ENCODE peak calls at places on chromosome 1, in seven cellular contexts. U, T, B, P, Q, M and H are unnamed samples.

GRCh38 chr1:224873645-224874369 is 55.7 kb upstream of the DNAH14 start:
- DNase-seq in U (no peak), T (no peak), B (no peak), P (peak), Q (no peak), M (no peak), H (no peak)

GRCh38 chr1:208238710-208239517 is 5.3 kb downstream of the PLXNA2 start:
- DNase-seq in U (peak), T (no peak), B (no peak), P (peak), Q (no peak), M (no peak), H (peak)

GRCh38 chr1:6162341-6162740 is 17.8 kb downstream of the CHD5 start:
- DNase-seq in U (no peak), T (no peak), B (no peak), P (no peak), Q (no peak), M (no peak), H (no peak)

GRCh38 chr1:228148196-228148861 is 1.4 kb upstream of the GJC2 start:
- DNase-seq in U (no peak), T (no peak), B (no peak), P (peak), Q (no peak), M (no peak), H (no peak)

GRCh38 chr1:157176591-157177121 is 38.5 kb upstream of the ETV3 start:
- DNase-seq in U (no peak), T (no peak), B (no peak), P (no peak), Q (no peak), M (no peak), H (no peak)

GRCh38 chr1:50780797-50781196 is 179.3 kb downstream of the FAF1 start:
- DNase-seq in U (peak), T (no peak), B (no peak), P (no peak), Q (no peak), M (no peak), H (no peak)

GRCh38 chr1:211606914-211607751 is 28.2 kb upstream of the SLC30A1 start:
- DNase-seq in U (no peak), T (no peak), B (no peak), P (no peak), Q (no peak), M (no peak), H (no peak)

GRCh38 chr1:233244183-233244582 is 51.3 kb downstream of the PCNX2 start:
- DNase-seq in U (no peak), T (no peak), B (peak), P (peak), Q (no peak), M (no peak), H (no peak)

GRCh38 chr1:167489581-167490340 is 28.6 kb downstream of the CD247 start:
- DNase-seq in U (peak), T (no peak), B (no peak), P (no peak), Q (no peak), M (peak), H (no peak)

GRCh38 chr1:201597551-201598230 is 58.8 kb downstream of the NAV1 start:
- DNase-seq in U (no peak), T (peak), B (peak), P (peak), Q (no peak), M (no peak), H (peak)

GRCh38 chr1:245469734-245470133 is 314.9 kb downstream of the KIF26B start:
- DNase-seq in U (no peak), T (no peak), B (no peak), P (no peak), Q (no peak), M (no peak), H (no peak)

GRCh38 chr1:26945728-26946127 is 14.5 kb downstream of the KDF1 start:
- DNase-seq in U (no peak), T (peak), B (no peak), P (peak), Q (no peak), M (no peak), H (no peak)

GRCh38 chr1:75614455-75615379 is 3.8 kb upstream of the SLC44A5 start:
- DNase-seq in U (peak), T (peak), B (peak), P (peak), Q (no peak), M (no peak), H (peak)

GRCh38 chr1:242242983-242243382 is 244.1 kb upstream of the MAP1LC3C start:
- DNase-seq in U (peak), T (no peak), B (no peak), P (no peak), Q (no peak), M (no peak), H (no peak)

GRCh38 chr1:18941221-18942141 is 15.0 kb downstream of the IFFO2 start:
- DNase-seq in U (peak), T (peak), B (no peak), P (peak), Q (peak), M (no peak), H (peak)

GRCh38 chr1:69569281-69569970 is 1.7 kb downstream of the LRRC7 start:
- DNase-seq in U (peak), T (no peak), B (no peak), P (no peak), Q (no peak), M (no peak), H (no peak)

GRCh38 chr1:12627308-12627707 is 9.3 kb upstream of the DHRS3 start:
- DNase-seq in U (no peak), T (no peak), B (no peak), P (no peak), Q (no peak), M (no peak), H (no peak)

GRCh38 chr1:231106347-231106746 is 55.5 kb upstream of the TRIM67 start:
- DNase-seq in U (no peak), T (no peak), B (no peak), P (no peak), Q (peak), M (no peak), H (no peak)

GRCh38 chr1:40768146-40768990 is 15.2 kb upstream of the KCNQ4 start:
- DNase-seq in U (no peak), T (no peak), B (no peak), P (no peak), Q (no peak), M (no peak), H (no peak)

GRCh38 chr1:40769815-40770214 is 13.8 kb upstream of the KCNQ4 start:
- DNase-seq in U (no peak), T (peak), B (no peak), P (no peak), Q (no peak), M (no peak), H (peak)

GRCh38 chr1:40773748-40774265 is 9.8 kb upstream of the KCNQ4 start:
- DNase-seq in U (peak), T (no peak), B (no peak), P (no peak), Q (no peak), M (no peak), H (no peak)

GRCh38 chr1:40772146-40772770 is 11.3 kb upstream of the KCNQ4 start:
- DNase-seq in U (no peak), T (no peak), B (no peak), P (no peak), Q (no peak), M (no peak), H (no peak)

DNA sequence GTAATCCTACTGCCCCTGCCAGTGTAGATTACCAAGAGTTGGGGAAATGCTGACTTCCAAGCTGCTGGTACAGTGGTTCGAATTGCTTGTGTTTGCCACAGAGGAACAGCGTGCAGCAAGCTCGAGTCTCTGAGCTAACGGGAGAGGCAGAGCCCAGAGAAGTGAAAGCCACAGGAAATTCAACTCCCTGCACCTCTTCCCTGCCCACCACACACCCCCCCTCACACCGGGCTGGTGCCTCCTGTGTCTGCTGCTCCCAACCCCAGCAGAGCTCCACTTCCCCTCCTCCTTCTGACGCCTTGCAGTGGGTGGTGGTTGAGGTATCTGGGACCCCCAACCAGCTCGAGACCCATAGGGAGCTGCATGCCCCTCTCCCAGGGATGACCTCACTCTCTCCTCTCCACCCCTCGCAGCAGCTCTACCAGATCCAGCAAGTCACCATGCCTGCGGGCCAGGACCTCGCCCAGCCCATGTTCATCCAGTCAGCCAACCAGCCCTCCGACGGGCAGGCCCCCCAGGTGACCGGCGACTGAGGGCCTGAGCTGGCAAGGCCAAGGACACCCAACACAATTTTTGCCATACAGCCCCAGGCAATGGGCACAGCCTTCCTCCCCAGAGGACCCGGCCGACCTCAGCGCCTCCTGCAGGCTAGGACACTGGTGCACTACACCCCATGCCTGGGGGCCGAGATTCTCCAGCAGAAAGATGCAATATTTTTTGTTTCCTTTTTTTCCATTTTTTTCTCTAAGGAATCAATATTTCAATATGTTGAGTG is 13.1 kb upstream of the KCNQ4 start:
- DNase-seq in U (peak), T (no peak), B (no peak), P (no peak), Q (no peak), M (no peak), H (no peak)
- H3K27ac ChIP-seq in U (no peak), T (no peak), B (no peak), P (no peak), Q (no peak), M (no peak), H (no peak)

DNA sequence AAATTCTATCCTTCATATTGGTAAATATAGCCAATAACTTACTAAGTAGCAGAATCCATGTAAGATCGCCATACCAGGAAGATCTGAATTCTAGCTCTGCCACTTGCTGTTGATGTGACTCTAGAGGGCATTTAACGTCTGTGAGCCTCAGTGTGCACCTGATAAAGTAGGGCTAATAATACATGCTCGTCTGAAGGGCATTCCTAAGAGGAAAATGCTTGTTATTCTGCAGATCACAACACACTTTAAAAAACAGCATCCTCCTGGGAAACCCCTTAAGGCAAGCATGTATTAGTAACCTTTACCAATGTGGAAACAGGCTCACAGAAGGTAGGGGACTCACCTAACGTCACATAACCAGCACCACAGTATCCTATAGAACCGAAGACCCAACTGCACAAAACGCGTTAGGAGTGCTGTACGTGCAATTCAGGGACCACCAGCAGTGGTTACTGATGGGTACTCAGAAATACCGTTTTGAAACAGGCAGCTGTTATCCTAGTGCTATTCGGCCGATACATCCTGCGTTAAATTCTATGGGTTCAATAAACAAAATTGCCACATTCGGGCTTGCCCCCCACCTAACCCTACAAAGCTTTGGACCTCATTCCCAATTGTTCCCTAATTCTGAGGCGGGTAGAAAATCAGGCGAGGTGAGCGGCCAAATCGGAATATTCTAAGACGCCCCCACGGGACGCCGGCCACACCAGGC is 758 bp downstream of the DEPDC1 start:
- DNase-seq in U (no peak), T (no peak), B (no peak), P (no peak), Q (no peak), M (no peak), H (no peak)
- H3K27ac ChIP-seq in U (peak), T (no peak), B (no peak), P (no peak), Q (peak), M (no peak), H (no peak)

DNA sequence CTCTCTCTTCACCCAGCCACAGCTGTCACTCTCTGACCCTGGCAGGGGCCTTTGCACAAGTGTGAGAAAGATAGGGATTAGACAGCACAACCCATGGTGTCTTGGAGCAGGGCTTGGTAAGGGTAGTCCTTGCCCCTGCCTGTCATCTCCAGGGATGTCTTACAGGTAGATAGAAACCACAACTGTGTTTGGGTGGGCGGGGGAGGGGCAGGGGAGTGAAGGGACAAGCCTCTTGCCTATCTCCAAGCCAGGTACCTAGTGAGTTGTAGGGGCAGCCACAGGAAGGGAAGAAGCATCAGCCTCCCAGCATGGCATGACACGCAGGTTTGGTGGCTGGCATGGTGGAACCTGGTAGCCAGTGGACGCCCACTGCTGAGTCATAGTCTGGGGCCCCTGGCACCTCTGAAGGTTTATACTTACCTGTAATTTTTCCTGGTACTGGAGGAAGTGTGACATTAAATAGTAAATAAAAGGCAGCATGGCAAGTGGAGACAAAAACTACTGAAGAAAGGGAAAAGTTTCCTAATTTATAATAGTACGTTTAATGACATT is 97.5 kb downstream of the CLEC20A start:
- DNase-seq in U (peak), T (no peak), B (no peak), P (no peak), Q (no peak), M (no peak), H (no peak)
- H3K27ac ChIP-seq in U (peak), T (no peak), B (no peak), P (no peak), Q (no peak), M (no peak), H (no peak)

GRCh38 chr1:244063498-244063897 is 12.4 kb downstream of the ZBTB18 start:
- DNase-seq in U (peak), T (no peak), B (no peak), P (no peak), Q (no peak), M (no peak), H (no peak)
- H3K27ac ChIP-seq in U (no peak), T (no peak), B (no peak), P (no peak), Q (no peak), M (no peak), H (no peak)